ENCODE peak calls at places on chromosome 13, in six cellular contexts. J, Z, F, E, G and S are unnamed samples.

GRCh38 chr13:100306042-100306441 is 217.1 kb downstream of the PCCA start:
- DNase-seq in J (no peak), Z (no peak), F (no peak), E (no peak), G (no peak), S (no peak)

GRCh38 chr13:50693755-50694154 is 149.7 kb downstream of the DLEU7 start:
- DNase-seq in J (no peak), Z (no peak), F (no peak), E (no peak), G (no peak), S (no peak)

GRCh38 chr13:99276706-99277105 is 18.5 kb upstream of the GPR18 start:
- DNase-seq in J (no peak), Z (no peak), F (no peak), E (no peak), G (no peak), S (no peak)

GRCh38 chr13:67619987-67620386 is 389.9 kb upstream of the PCDH9 start:
- DNase-seq in J (no peak), Z (no peak), F (no peak), E (no peak), G (no peak), S (peak; percentile 33)

GRCh38 chr13:47813683-47814082 is 187.4 kb downstream of the SUCLA2 start:
- DNase-seq in J (no peak), Z (no peak), F (no peak), E (no peak), G (no peak), S (no peak)

GRCh38 chr13:73521291-73521626 is 462.5 kb downstream of the KLF5 start:
- DNase-seq in J (no peak), Z (no peak), F (no peak), E (no peak), G (peak; percentile 3), S (no peak)

GRCh38 chr13:35818577-35819165 is 312.5 kb downstream of the DCLK1 start:
- DNase-seq in J (peak; percentile 22), Z (no peak), F (no peak), E (peak; percentile 16), G (no peak), S (no peak)

GRCh38 chr13:33910267-33910666 is 92.3 kb downstream of the RFC3 start:
- DNase-seq in J (no peak), Z (no peak), F (no peak), E (no peak), G (no peak), S (no peak)

GRCh38 chr13:113119166-113119821 is 3.3 kb upstream of the F10 start:
- DNase-seq in J (no peak), Z (no peak), F (no peak), E (no peak), G (no peak), S (no peak)

GRCh38 chr13:65638572-65639168 is 1591.5 kb downstream of the PCDH9 start:
- DNase-seq in J (peak; percentile 28), Z (no peak), F (no peak), E (no peak), G (no peak), S (peak; percentile 8)

GRCh38 chr13:112061367-112062046 is 5.4 kb upstream of the SOX1 start:
- DNase-seq in J (no peak), Z (no peak), F (no peak), E (no peak), G (no peak), S (no peak)

GRCh38 chr13:73880365-73880764 is 253.8 kb downstream of the KLF12 start:
- DNase-seq in J (no peak), Z (no peak), F (no peak), E (no peak), G (no peak), S (no peak)

GRCh38 chr13:108993346-108993745 is 363.9 kb downstream of the MYO16 start:
- DNase-seq in J (no peak), Z (no peak), F (no peak), E (no peak), G (no peak), S (peak; percentile 17)

GRCh38 chr13:71290963-71291937 is 575.8 kb downstream of the DACH1 start:
- DNase-seq in J (peak; percentile 14), Z (no peak), F (peak; percentile 13), E (peak; percentile 15), G (peak; percentile 22), S (no peak)

GRCh38 chr13:71219671-71220070 is 647.3 kb downstream of the DACH1 start:
- DNase-seq in J (no peak), Z (no peak), F (no peak), E (no peak), G (no peak), S (no peak)

GRCh38 chr13:30388401-30389283 is 33.7 kb upstream of the UBE2L5 start:
- DNase-seq in J (no peak), Z (no peak), F (no peak), E (no peak), G (no peak), S (no peak)

GRCh38 chr13:95155093-95155492 is 146.2 kb downstream of the ABCC4 start:
- DNase-seq in J (no peak), Z (no peak), F (no peak), E (no peak), G (no peak), S (no peak)

GRCh38 chr13:109897988-109898623 is 111.7 kb upstream of the IRS2 start:
- DNase-seq in J (no peak), Z (no peak), F (no peak), E (no peak), G (no peak), S (no peak)

GRCh38 chr13:91242652-91243051 is 104.8 kb upstream of the MIR17HG start:
- DNase-seq in J (no peak), Z (no peak), F (no peak), E (no peak), G (no peak), S (peak; percentile 11)

GRCh38 chr13:58598241-58598640 is 966.7 kb downstream of the PCDH17 start:
- DNase-seq in J (no peak), Z (no peak), F (no peak), E (no peak), G (no peak), S (no peak)